ENCODE peak calls at places on chromosomes 1 and 21, in five cellular contexts. Q, N, Z, I and L are unnamed samples.

GRCh38 chr1:158998781-158999161 is 10.9 kb upstream of the IFI16 start:
- DNase-seq in N (peak; percentile 47), Z (peak; percentile 50), I (peak; percentile 32), Q (no peak), L (peak; percentile 41)

GRCh38 chr1:42173155-42173933 is 8.8 kb upstream of the GUCA2A start:
- DNase-seq in I (no peak), N (peak; percentile 80), Z (no peak), Q (no peak), L (peak; percentile 68)

GRCh38 chr1:117616967-117617366 is 11.1 kb downstream of the TENT5C start:
- DNase-seq in I (no peak), Z (no peak), Q (no peak), N (no peak), L (no peak)

GRCh38 chr1:115572710-115573109 is 69.1 kb upstream of the VANGL1 start:
- DNase-seq in Z (no peak), Q (no peak), N (no peak), I (no peak), L (no peak)

GRCh38 chr1:119323216-119323982 is 45.2 kb upstream of the HAO2 start:
- DNase-seq in N (no peak), I (no peak), Z (peak; percentile 85), Q (no peak), L (no peak)

GRCh38 chr1:77673716-77674355 is 8.6 kb downstream of the ZZZ3 start:
- DNase-seq in Z (no peak), Q (no peak), I (no peak), N (no peak), L (no peak)

GRCh38 chr21:18899261-18899660 is 495.7 kb upstream of the TMPRSS15 start:
- DNase-seq in N (no peak), I (no peak), Z (no peak), Q (no peak), L (no peak)

GRCh38 chr1:115838805-115839705 is 1.9 kb downstream of the NHLH2 start:
- DNase-seq in Z (no peak), N (no peak), Q (no peak), I (no peak), L (no peak)

GRCh38 chr1:232982238-232982944 is 32.0 kb downstream of the NTPCR start:
- DNase-seq in N (no peak), I (no peak), Q (no peak), Z (no peak), L (peak; percentile 51)

GRCh38 chr1:170986901-170987300 is 51.6 kb downstream of the MROH9 start:
- DNase-seq in I (no peak), Z (no peak), N (no peak), Q (no peak), L (no peak)

DNA sequence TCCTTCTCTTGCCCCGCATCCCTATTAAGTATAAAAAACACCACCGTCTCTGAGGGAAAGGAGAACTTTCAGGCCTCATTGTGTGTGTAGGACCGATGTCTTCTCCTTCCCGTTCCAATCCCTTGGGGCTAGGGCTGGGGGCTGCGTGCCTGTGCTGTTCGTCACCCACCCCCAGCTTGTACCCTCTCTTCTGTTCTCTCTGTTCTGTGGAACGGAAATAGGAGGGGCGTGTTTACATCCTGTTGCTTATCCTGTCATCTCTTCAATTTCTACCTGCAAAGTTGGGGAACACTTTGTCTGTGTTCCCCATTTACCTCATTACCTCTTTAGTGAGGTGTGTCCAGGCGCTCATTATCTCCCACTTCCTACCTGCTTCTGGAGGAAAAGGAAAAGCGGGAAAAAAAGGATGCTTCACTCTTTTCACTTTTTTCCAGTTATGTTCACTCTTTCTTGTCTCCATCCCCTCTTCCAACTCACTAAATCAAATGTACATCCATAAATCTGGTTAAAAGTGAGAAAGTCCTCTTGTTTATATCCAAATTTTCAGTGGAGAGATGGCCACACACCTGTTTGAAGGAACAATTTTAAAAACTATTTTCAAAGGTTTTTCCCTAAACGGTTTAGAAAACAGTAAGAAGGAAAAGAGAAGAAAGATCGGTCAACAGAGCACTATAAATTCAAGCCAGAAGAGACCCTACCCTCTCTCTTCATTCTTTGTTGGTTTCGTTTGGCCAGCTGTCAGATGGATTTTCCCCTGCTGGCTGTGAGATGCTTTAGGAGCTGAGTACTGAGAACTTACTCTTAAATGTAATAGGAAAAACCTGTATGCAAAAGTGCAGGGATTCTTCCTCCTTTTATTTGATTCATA is 1.0 kb upstream of the TXNIP start:
- DNase-seq in Z (no peak), I (no peak), N (peak; percentile 62), Q (no peak), L (no peak)
- TF ChIP-seq JUND in Z (no peak), I (no peak), N (no peak), Q (no peak), L (no peak)

GRCh38 chr1:56586502-56586901 is 7.1 kb upstream of the PLPP3 start:
- DNase-seq in N (no peak), Z (no peak), I (no peak), Q (no peak), L (no peak)
- TF ChIP-seq JUND in N (no peak), Z (no peak), I (no peak), Q (no peak), L (no peak)

DNA sequence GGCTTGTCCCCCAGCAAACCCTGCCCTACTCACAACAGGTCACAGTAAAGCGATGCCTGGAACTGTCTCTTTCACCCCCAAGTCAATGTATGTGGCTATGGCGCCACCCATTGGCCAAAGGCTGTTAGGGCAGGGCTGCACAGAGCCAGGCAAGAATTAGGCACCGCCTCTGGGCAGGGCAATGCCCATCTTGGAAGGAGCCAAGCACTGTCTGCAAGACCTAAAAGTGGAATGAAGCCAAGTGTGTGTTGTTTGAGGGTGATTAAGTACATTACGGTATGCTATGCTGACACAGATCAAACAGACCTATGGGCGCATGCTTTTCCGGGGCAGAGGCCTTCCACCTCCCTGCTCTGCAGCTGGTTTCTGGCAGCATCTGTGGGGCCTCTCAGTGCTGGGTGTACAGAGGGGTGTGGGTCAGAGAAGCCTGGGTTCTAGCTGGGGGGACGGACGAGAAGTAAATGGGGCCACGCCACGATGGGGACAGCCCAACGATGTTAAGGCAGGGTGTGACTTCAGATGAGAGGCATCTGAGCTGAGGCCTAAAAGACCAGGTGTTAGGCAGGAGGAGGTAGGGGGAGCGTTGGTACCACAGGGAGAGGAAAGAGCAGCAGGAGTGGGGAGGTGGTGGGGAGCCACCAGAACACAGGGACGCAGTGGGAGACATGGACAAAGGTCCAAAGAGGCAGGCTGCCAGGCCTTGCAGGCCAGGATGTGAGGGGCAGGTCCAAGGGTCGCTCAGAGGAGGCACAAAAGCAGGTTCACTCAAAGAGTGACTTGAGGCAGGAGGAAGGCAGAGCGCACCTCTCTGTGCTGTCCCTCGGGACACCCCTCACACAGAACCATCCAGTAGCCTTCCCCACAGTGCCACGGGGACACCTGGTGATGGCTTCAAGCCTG is 49.8 kb downstream of the ACOT7 start:
- DNase-seq in Z (no peak), N (peak; percentile 83), Q (peak; percentile 31), I (peak; percentile 45), L (peak; percentile 87)
- TF ChIP-seq JUND in Z (no peak), N (no peak), Q (no peak), I (no peak), L (no peak)

GRCh38 chr1:197144570-197145325 is 1.7 kb downstream of the ASPM start:
- DNase-seq in N (peak; percentile 12), Q (no peak), I (no peak), Z (no peak), L (no peak)
- TF ChIP-seq JUND in N (peak; percentile 16), Q (no peak), I (no peak), Z (no peak), L (no peak)